ENCODE peak calls at places on chromosome 21, in five cellular contexts. Y, G, E, P and H are unnamed samples.

GRCh38 chr21:39103689-39104088 is 79.6 kb downstream of the PSMG1 start:
- DNase-seq in Y (no peak), P (no peak), E (peak; percentile 90), G (no peak), H (no peak)

GRCh38 chr21:42443876-42444744 is 40.4 kb downstream of the UBASH3A start:
- DNase-seq in G (no peak), E (no peak), P (no peak), Y (no peak), H (no peak)

GRCh38 chr21:38965910-38966504 is 160.3 kb downstream of the ETS2 start:
- DNase-seq in E (no peak), Y (no peak), P (no peak), G (peak; percentile 99), H (no peak)

GRCh38 chr21:29064850-29065481 is 8.5 kb downstream of the CCT8 start:
- DNase-seq in G (no peak), E (no peak), P (no peak), Y (no peak), H (peak; percentile 18)

GRCh38 chr21:15682977-15683376 is 46.8 kb upstream of the USP25 start:
- DNase-seq in P (no peak), G (peak; percentile 69), Y (no peak), E (no peak), H (no peak)

GRCh38 chr21:33028759-33029511 is 3.2 kb downstream of the OLIG2 start:
- DNase-seq in E (no peak), P (no peak), G (no peak), Y (no peak), H (no peak)

GRCh38 chr21:25298512-25299491 is 308.5 kb downstream of the MRPL39 start:
- DNase-seq in P (no peak), G (no peak), E (no peak), Y (no peak), H (peak; percentile 3)

GRCh38 chr21:21730524-21730923 is 732.3 kb downstream of the NCAM2 start:
- DNase-seq in P (no peak), G (no peak), E (no peak), Y (no peak), H (no peak)

GRCh38 chr21:41769521-41769920 is 2.7 kb upstream of the RIPK4 start:
- DNase-seq in G (no peak), E (no peak), Y (no peak), P (no peak), H (no peak)

GRCh38 chr21:38151021-38151645 is 105.7 kb upstream of the KCNJ15 start:
- DNase-seq in G (no peak), E (no peak), P (no peak), Y (no peak), H (no peak)

GRCh38 chr21:31203371-31204054 is 140.5 kb downstream of the TIAM1 start:
- DNase-seq in P (no peak), Y (no peak), G (no peak), E (no peak), H (no peak)

GRCh38 chr21:26834181-26834945 is 10.8 kb downstream of the ADAMTS1 start:
- DNase-seq in E (no peak), G (no peak), P (peak; percentile 39), Y (no peak), H (no peak)

GRCh38 chr21:27060190-27060589 is 93.3 kb upstream of the ADAMTS5 start:
- DNase-seq in P (no peak), Y (no peak), E (no peak), G (no peak), H (no peak)

GRCh38 chr21:33948951-33949444 is 33.4 kb upstream of the ATP5PO start:
- DNase-seq in E (no peak), Y (no peak), P (no peak), G (no peak), H (no peak)

GRCh38 chr21:35678393-35678792 is 381.9 kb downstream of the SETD4 start:
- DNase-seq in Y (no peak), G (no peak), P (no peak), E (no peak), H (no peak)

GRCh38 chr21:29829514-29830255 is 110.1 kb downstream of the GRIK1 start:
- DNase-seq in P (no peak), Y (no peak), G (no peak), E (no peak), H (no peak)

GRCh38 chr21:43209575-43210453 is 41.0 kb downstream of the CRYAA start:
- DNase-seq in G (no peak), Y (peak; percentile 28), E (peak; percentile 35), P (no peak), H (no peak)

GRCh38 chr21:35850542-35851103 is 209.7 kb downstream of the SETD4 start:
- DNase-seq in Y (no peak), E (no peak), G (no peak), P (no peak), H (no peak)

GRCh38 chr21:42844411-42845113 is 34.8 kb downstream of the WDR4 start:
- DNase-seq in P (no peak), E (no peak), G (no peak), Y (no peak), H (no peak)

GRCh38 chr21:43764576-43765495 is 11.3 kb downstream of the CSTB start:
- DNase-seq in G (no peak), E (no peak), P (no peak), Y (no peak), H (no peak)

GRCh38 chr21:41943468-41944250 is 10.2 kb downstream of the C2CD2 start:
- DNase-seq in Y (no peak), G (no peak), E (no peak), P (no peak), H (no peak)

GRCh38 chr21:25329227-25329626 is 278.1 kb downstream of the MRPL39 start:
- DNase-seq in P (no peak), Y (no peak), E (peak; percentile 55), G (no peak), H (no peak)

GRCh38 chr21:45417256-45417950 is 12.4 kb downstream of the COL18A1 start:
- DNase-seq in Y (no peak), G (no peak), E (no peak), P (no peak), H (no peak)

GRCh38 chr21:33339938-33340337 is 15.2 kb downstream of the IFNAR1 start:
- DNase-seq in Y (no peak), E (no peak), G (no peak), P (no peak), H (no peak)

GRCh38 chr21:44724926-44725325 is 13.6 kb upstream of the TSPEAR start:
- DNase-seq in E (no peak), G (no peak), P (no peak), Y (no peak), H (no peak)

GRCh38 chr21:15309022-15309590 is 244.3 kb upstream of the NRIP1 start:
- DNase-seq in P (no peak), E (no peak), Y (no peak), G (no peak), H (no peak)

GRCh38 chr21:35138665-35139381 is 89.7 kb upstream of the RUNX1 start:
- DNase-seq in E (no peak), G (no peak), P (no peak), Y (peak; percentile 51), H (peak; percentile 58)

GRCh38 chr21:35674895-35675470 is 385.3 kb downstream of the SETD4 start:
- DNase-seq in G (no peak), P (no peak), Y (no peak), E (no peak), H (no peak)

GRCh38 chr21:37535672-37536071 is 169.1 kb downstream of the DYRK1A start:
- DNase-seq in E (no peak), G (no peak), P (no peak), Y (no peak), H (no peak)

GRCh38 chr21:42542196-42542595 is 28.5 kb downstream of the SLC37A1 start:
- DNase-seq in G (no peak), P (no peak), Y (no peak), E (no peak), H (no peak)

GRCh38 chr21:15480160-15480559 is 249.6 kb upstream of the USP25 start:
- DNase-seq in Y (no peak), G (no peak), E (no peak), P (no peak), H (no peak)